ENCODE peak calls at places on chromosome 3, in ten cellular contexts. One of them, this sample, is unnamed.

GRCh38 chr3:43996379-43997301 is 245.0 kb upstream of the TOPAZ1 start:
- DNase-seq in stromal cell of bone marrow: no peak
- DNase-seq in GM10248: peak
- DNase-seq in pulmonary artery endothelial cell: no peak
- DNase-seq in NCI-H748 treated with DMSO at 0.1 percent for 48 hours: peak
- DNase-seq in HEK293T: peak
- DNase-seq in cardiac fibroblast: peak
- DNase-seq in NCI-H2107: no peak
- DNase-seq in BJ: no peak
- DNase-seq in EL: peak
- DNase-seq in this sample: no peak

GRCh38 chr3:45659661-45660566 is 29.3 kb upstream of the SACM1L start:
- DNase-seq in stromal cell of bone marrow: peak
- DNase-seq in GM10248: peak
- DNase-seq in pulmonary artery endothelial cell: no peak
- DNase-seq in NCI-H748 treated with DMSO at 0.1 percent for 48 hours: no peak
- DNase-seq in HEK293T: peak
- DNase-seq in cardiac fibroblast: peak
- DNase-seq in NCI-H2107: no peak
- DNase-seq in BJ: no peak
- DNase-seq in EL: peak
- DNase-seq in this sample: no peak

GRCh38 chr3:159948423-159949140 is 40.1 kb upstream of the IL12A start:
- DNase-seq in stromal cell of bone marrow: no peak
- DNase-seq in GM10248: no peak
- DNase-seq in pulmonary artery endothelial cell: no peak
- DNase-seq in NCI-H748 treated with DMSO at 0.1 percent for 48 hours: no peak
- DNase-seq in HEK293T: no peak
- DNase-seq in cardiac fibroblast: peak
- DNase-seq in NCI-H2107: no peak
- DNase-seq in BJ: no peak
- DNase-seq in EL: peak
- DNase-seq in this sample: no peak

GRCh38 chr3:148873270-148873927 is 8.3 kb downstream of the CPA3 start:
- DNase-seq in stromal cell of bone marrow: no peak
- DNase-seq in GM10248: no peak
- DNase-seq in pulmonary artery endothelial cell: no peak
- DNase-seq in NCI-H748 treated with DMSO at 0.1 percent for 48 hours: peak
- DNase-seq in HEK293T: no peak
- DNase-seq in cardiac fibroblast: no peak
- DNase-seq in NCI-H2107: no peak
- DNase-seq in BJ: no peak
- DNase-seq in EL: no peak
- DNase-seq in this sample: no peak

GRCh38 chr3:194574639-194575483 is 58.4 kb downstream of the TMEM44 start:
- DNase-seq in stromal cell of bone marrow: no peak
- DNase-seq in GM10248: no peak
- DNase-seq in pulmonary artery endothelial cell: no peak
- DNase-seq in NCI-H748 treated with DMSO at 0.1 percent for 48 hours: no peak
- DNase-seq in HEK293T: no peak
- DNase-seq in cardiac fibroblast: peak
- DNase-seq in NCI-H2107: no peak
- DNase-seq in BJ: no peak
- DNase-seq in EL: peak
- DNase-seq in this sample: no peak

GRCh38 chr3:94024385-94024784 is 4.0 kb downstream of the STX19 start:
- DNase-seq in stromal cell of bone marrow: peak
- DNase-seq in GM10248: no peak
- DNase-seq in pulmonary artery endothelial cell: no peak
- DNase-seq in NCI-H748 treated with DMSO at 0.1 percent for 48 hours: no peak
- DNase-seq in HEK293T: no peak
- DNase-seq in cardiac fibroblast: peak
- DNase-seq in NCI-H2107: no peak
- DNase-seq in BJ: no peak
- DNase-seq in EL: no peak
- DNase-seq in this sample: no peak

GRCh38 chr3:122168044-122168443 is 15.4 kb upstream of the CASR start:
- DNase-seq in stromal cell of bone marrow: no peak
- DNase-seq in GM10248: no peak
- DNase-seq in pulmonary artery endothelial cell: no peak
- DNase-seq in NCI-H748 treated with DMSO at 0.1 percent for 48 hours: no peak
- DNase-seq in HEK293T: no peak
- DNase-seq in cardiac fibroblast: no peak
- DNase-seq in NCI-H2107: no peak
- DNase-seq in BJ: no peak
- DNase-seq in EL: no peak
- DNase-seq in this sample: no peak

GRCh38 chr3:82423485-82423884 is 662.0 kb upstream of the GBE1 start:
- DNase-seq in stromal cell of bone marrow: no peak
- DNase-seq in GM10248: no peak
- DNase-seq in pulmonary artery endothelial cell: no peak
- DNase-seq in NCI-H748 treated with DMSO at 0.1 percent for 48 hours: no peak
- DNase-seq in HEK293T: no peak
- DNase-seq in cardiac fibroblast: no peak
- DNase-seq in NCI-H2107: no peak
- DNase-seq in BJ: no peak
- DNase-seq in EL: no peak
- DNase-seq in this sample: no peak

GRCh38 chr3:185859294-185859972 is 34.6 kb upstream of the IGF2BP2 start:
- DNase-seq in stromal cell of bone marrow: no peak
- DNase-seq in GM10248: no peak
- DNase-seq in pulmonary artery endothelial cell: no peak
- DNase-seq in NCI-H748 treated with DMSO at 0.1 percent for 48 hours: no peak
- DNase-seq in HEK293T: no peak
- DNase-seq in cardiac fibroblast: no peak
- DNase-seq in NCI-H2107: no peak
- DNase-seq in BJ: no peak
- DNase-seq in EL: no peak
- DNase-seq in this sample: no peak

GRCh38 chr3:21170964-21171363 is 580.0 kb downstream of the ZNF385D start:
- DNase-seq in stromal cell of bone marrow: no peak
- DNase-seq in GM10248: no peak
- DNase-seq in pulmonary artery endothelial cell: no peak
- DNase-seq in NCI-H748 treated with DMSO at 0.1 percent for 48 hours: no peak
- DNase-seq in HEK293T: peak
- DNase-seq in cardiac fibroblast: peak
- DNase-seq in NCI-H2107: no peak
- DNase-seq in BJ: no peak
- DNase-seq in EL: peak
- DNase-seq in this sample: no peak

GRCh38 chr3:50862221-50862620 is 187.5 kb downstream of the DOCK3 start:
- DNase-seq in stromal cell of bone marrow: no peak
- DNase-seq in GM10248: no peak
- DNase-seq in pulmonary artery endothelial cell: no peak
- DNase-seq in NCI-H748 treated with DMSO at 0.1 percent for 48 hours: no peak
- DNase-seq in HEK293T: no peak
- DNase-seq in cardiac fibroblast: no peak
- DNase-seq in NCI-H2107: no peak
- DNase-seq in BJ: no peak
- DNase-seq in EL: no peak
- DNase-seq in this sample: no peak

GRCh38 chr3:146065573-146066006 is 95.4 kb downstream of the PLOD2 start:
- DNase-seq in stromal cell of bone marrow: peak
- DNase-seq in GM10248: no peak
- DNase-seq in pulmonary artery endothelial cell: peak
- DNase-seq in NCI-H748 treated with DMSO at 0.1 percent for 48 hours: peak
- DNase-seq in HEK293T: no peak
- DNase-seq in cardiac fibroblast: peak
- DNase-seq in NCI-H2107: peak
- DNase-seq in BJ: peak
- DNase-seq in EL: peak
- DNase-seq in this sample: no peak

GRCh38 chr3:14634763-14635400 is 16.7 kb upstream of the CCDC174 start:
- DNase-seq in stromal cell of bone marrow: no peak
- DNase-seq in GM10248: no peak
- DNase-seq in pulmonary artery endothelial cell: peak
- DNase-seq in NCI-H748 treated with DMSO at 0.1 percent for 48 hours: peak
- DNase-seq in HEK293T: no peak
- DNase-seq in cardiac fibroblast: peak
- DNase-seq in NCI-H2107: no peak
- DNase-seq in BJ: no peak
- DNase-seq in EL: peak
- DNase-seq in this sample: no peak

GRCh38 chr3:16818945-16819344 is 65.8 kb upstream of the PLCL2 start:
- DNase-seq in stromal cell of bone marrow: no peak
- DNase-seq in GM10248: no peak
- DNase-seq in pulmonary artery endothelial cell: no peak
- DNase-seq in NCI-H748 treated with DMSO at 0.1 percent for 48 hours: no peak
- DNase-seq in HEK293T: no peak
- DNase-seq in cardiac fibroblast: no peak
- DNase-seq in NCI-H2107: no peak
- DNase-seq in BJ: no peak
- DNase-seq in EL: no peak
- DNase-seq in this sample: no peak

GRCh38 chr3:187139126-187139894 is at the start of gene RPL39L:
- DNase-seq in stromal cell of bone marrow: peak
- DNase-seq in GM10248: peak
- DNase-seq in pulmonary artery endothelial cell: peak
- DNase-seq in NCI-H748 treated with DMSO at 0.1 percent for 48 hours: no peak
- DNase-seq in HEK293T: peak
- DNase-seq in cardiac fibroblast: peak
- DNase-seq in NCI-H2107: no peak
- DNase-seq in BJ: peak
- DNase-seq in EL: peak
- DNase-seq in this sample: peak

GRCh38 chr3:128310286-128311058 is 156.2 kb downstream of the DNAJB8 start:
- DNase-seq in stromal cell of bone marrow: no peak
- DNase-seq in GM10248: no peak
- DNase-seq in pulmonary artery endothelial cell: no peak
- DNase-seq in NCI-H748 treated with DMSO at 0.1 percent for 48 hours: no peak
- DNase-seq in HEK293T: no peak
- DNase-seq in cardiac fibroblast: no peak
- DNase-seq in NCI-H2107: no peak
- DNase-seq in BJ: no peak
- DNase-seq in EL: no peak
- DNase-seq in this sample: no peak

GRCh38 chr3:105594219-105594618 is 227.5 kb downstream of the ALCAM start:
- DNase-seq in stromal cell of bone marrow: peak
- DNase-seq in GM10248: no peak
- DNase-seq in pulmonary artery endothelial cell: no peak
- DNase-seq in NCI-H748 treated with DMSO at 0.1 percent for 48 hours: no peak
- DNase-seq in HEK293T: no peak
- DNase-seq in cardiac fibroblast: peak
- DNase-seq in NCI-H2107: no peak
- DNase-seq in BJ: no peak
- DNase-seq in EL: peak
- DNase-seq in this sample: no peak

GRCh38 chr3:27360113-27361078 is 8.8 kb downstream of the NEK10 start:
- DNase-seq in stromal cell of bone marrow: no peak
- DNase-seq in GM10248: no peak
- DNase-seq in pulmonary artery endothelial cell: peak
- DNase-seq in NCI-H748 treated with DMSO at 0.1 percent for 48 hours: peak
- DNase-seq in HEK293T: peak
- DNase-seq in cardiac fibroblast: peak
- DNase-seq in NCI-H2107: no peak
- DNase-seq in BJ: no peak
- DNase-seq in EL: peak
- DNase-seq in this sample: no peak

GRCh38 chr3:101902041-101902440 is 52.7 kb downstream of the NFKBIZ start:
- DNase-seq in stromal cell of bone marrow: peak
- DNase-seq in GM10248: no peak
- DNase-seq in pulmonary artery endothelial cell: peak
- DNase-seq in NCI-H748 treated with DMSO at 0.1 percent for 48 hours: no peak
- DNase-seq in HEK293T: no peak
- DNase-seq in cardiac fibroblast: peak
- DNase-seq in NCI-H2107: no peak
- DNase-seq in BJ: peak
- DNase-seq in EL: peak
- DNase-seq in this sample: no peak

GRCh38 chr3:77795013-77795412 is 755.1 kb downstream of the ROBO2 start:
- DNase-seq in stromal cell of bone marrow: no peak
- DNase-seq in GM10248: no peak
- DNase-seq in pulmonary artery endothelial cell: no peak
- DNase-seq in NCI-H748 treated with DMSO at 0.1 percent for 48 hours: no peak
- DNase-seq in HEK293T: no peak
- DNase-seq in cardiac fibroblast: no peak
- DNase-seq in NCI-H2107: peak
- DNase-seq in BJ: no peak
- DNase-seq in EL: no peak
- DNase-seq in this sample: no peak

GRCh38 chr3:194105292-194105691 is 30.7 kb upstream of the HES1 start:
- DNase-seq in stromal cell of bone marrow: no peak
- DNase-seq in GM10248: no peak
- DNase-seq in pulmonary artery endothelial cell: no peak
- DNase-seq in NCI-H748 treated with DMSO at 0.1 percent for 48 hours: no peak
- DNase-seq in HEK293T: no peak
- DNase-seq in cardiac fibroblast: no peak
- DNase-seq in NCI-H2107: no peak
- DNase-seq in BJ: no peak
- DNase-seq in EL: no peak
- DNase-seq in this sample: no peak

GRCh38 chr3:64808056-64808455 is 120.3 kb upstream of the ADAMTS9 start:
- DNase-seq in stromal cell of bone marrow: no peak
- DNase-seq in GM10248: no peak
- DNase-seq in pulmonary artery endothelial cell: no peak
- DNase-seq in NCI-H748 treated with DMSO at 0.1 percent for 48 hours: no peak
- DNase-seq in HEK293T: no peak
- DNase-seq in cardiac fibroblast: no peak
- DNase-seq in NCI-H2107: no peak
- DNase-seq in BJ: no peak
- DNase-seq in EL: no peak
- DNase-seq in this sample: no peak

GRCh38 chr3:153753035-153753434 is 368.2 kb upstream of the ARHGEF26 start:
- DNase-seq in stromal cell of bone marrow: no peak
- DNase-seq in GM10248: no peak
- DNase-seq in pulmonary artery endothelial cell: no peak
- DNase-seq in NCI-H748 treated with DMSO at 0.1 percent for 48 hours: no peak
- DNase-seq in HEK293T: no peak
- DNase-seq in cardiac fibroblast: no peak
- DNase-seq in NCI-H2107: no peak
- DNase-seq in BJ: no peak
- DNase-seq in EL: no peak
- DNase-seq in this sample: no peak

GRCh38 chr3:45224824-45225464 is 1.1 kb downstream of the TMEM158 start:
- DNase-seq in stromal cell of bone marrow: peak
- DNase-seq in GM10248: peak
- DNase-seq in pulmonary artery endothelial cell: peak
- DNase-seq in NCI-H748 treated with DMSO at 0.1 percent for 48 hours: peak
- DNase-seq in HEK293T: peak
- DNase-seq in cardiac fibroblast: peak
- DNase-seq in NCI-H2107: no peak
- DNase-seq in BJ: no peak
- DNase-seq in EL: peak
- DNase-seq in this sample: peak

GRCh38 chr3:137765310-137766033 is 1.4 kb downstream of the SOX14 start:
- DNase-seq in stromal cell of bone marrow: no peak
- DNase-seq in GM10248: peak
- DNase-seq in pulmonary artery endothelial cell: no peak
- DNase-seq in NCI-H748 treated with DMSO at 0.1 percent for 48 hours: no peak
- DNase-seq in HEK293T: no peak
- DNase-seq in cardiac fibroblast: no peak
- DNase-seq in NCI-H2107: no peak
- DNase-seq in BJ: no peak
- DNase-seq in EL: no peak
- DNase-seq in this sample: no peak

This sample was measured in GM19239.